ENCODE peak calls at places on chromosomes 6 and 20, in four cellular contexts. One of them, this sample, is unnamed.

GRCh38 chr6:80197474-80197873 is 91.0 kb downstream of the BCKDHB start:
- DNase-seq in GM13977: no peak
- DNase-seq in AG04450: no peak
- DNase-seq in psoas muscle: no peak
- DNase-seq in this sample: no peak

GRCh38 chr6:19368511-19368910 is 468.7 kb upstream of the ID4 start:
- DNase-seq in GM13977: no peak
- DNase-seq in AG04450: no peak
- DNase-seq in psoas muscle: no peak
- DNase-seq in this sample: no peak

GRCh38 chr6:109595998-109596397 is 95.0 kb downstream of the AK9 start:
- DNase-seq in GM13977: peak
- DNase-seq in AG04450: no peak
- DNase-seq in psoas muscle: no peak
- DNase-seq in this sample: peak

GRCh38 chr6:8329592-8329991 is 105.8 kb downstream of the SLC35B3 start:
- DNase-seq in GM13977: no peak
- DNase-seq in AG04450: no peak
- DNase-seq in psoas muscle: no peak
- DNase-seq in this sample: no peak

GRCh38 chr20:12023169-12023795 is 105.6 kb downstream of the BTBD3 start:
- DNase-seq in GM13977: peak
- DNase-seq in AG04450: no peak
- DNase-seq in psoas muscle: no peak
- DNase-seq in this sample: no peak

GRCh38 chr6:17169291-17169690 is 67.4 kb downstream of the STMND1 start:
- DNase-seq in GM13977: no peak
- DNase-seq in AG04450: peak
- DNase-seq in psoas muscle: peak
- DNase-seq in this sample: no peak

GRCh38 chr6:84728602-84729001 is 35.8 kb downstream of the TBX18 start:
- DNase-seq in GM13977: no peak
- DNase-seq in AG04450: no peak
- DNase-seq in psoas muscle: no peak
- DNase-seq in this sample: no peak

GRCh38 chr20:10357061-10357708 is 76.8 kb downstream of the MKKS start:
- DNase-seq in GM13977: no peak
- DNase-seq in AG04450: no peak
- DNase-seq in psoas muscle: no peak
- DNase-seq in this sample: no peak

GRCh38 chr20:49030954-49031619 is 15.0 kb upstream of the CSE1L start:
- DNase-seq in GM13977: no peak
- DNase-seq in AG04450: no peak
- DNase-seq in psoas muscle: no peak
- DNase-seq in this sample: no peak

GRCh38 chr20:25076731-25077609 is 5.0 kb downstream of the VSX1 start:
- DNase-seq in GM13977: peak
- DNase-seq in AG04450: no peak
- DNase-seq in psoas muscle: peak
- DNase-seq in this sample: peak

GRCh38 chr6:152680879-152681517 is 16.7 kb upstream of the MYCT1 start:
- DNase-seq in GM13977: no peak
- DNase-seq in AG04450: no peak
- DNase-seq in psoas muscle: no peak
- DNase-seq in this sample: no peak

GRCh38 chr20:12207875-12208274 is 290.2 kb downstream of the BTBD3 start:
- DNase-seq in GM13977: peak
- DNase-seq in AG04450: peak
- DNase-seq in psoas muscle: no peak
- DNase-seq in this sample: peak

GRCh38 chr6:24780206-24780605 is 5.5 kb downstream of the GMNN start:
- DNase-seq in GM13977: no peak
- DNase-seq in AG04450: no peak
- DNase-seq in psoas muscle: no peak
- DNase-seq in this sample: no peak

GRCh38 chr6:117384659-117385058 is 41.1 kb downstream of the ROS1 start:
- DNase-seq in GM13977: no peak
- DNase-seq in AG04450: no peak
- DNase-seq in psoas muscle: no peak
- DNase-seq in this sample: no peak

GRCh38 chr20:42190084-42190483 is 571.9 kb upstream of the CHD6 start:
- DNase-seq in GM13977: no peak
- DNase-seq in AG04450: no peak
- DNase-seq in psoas muscle: no peak
- DNase-seq in this sample: no peak

GRCh38 chr6:13346245-13346644 is 17.9 kb upstream of the TBC1D7 start:
- DNase-seq in GM13977: no peak
- DNase-seq in AG04450: no peak
- DNase-seq in psoas muscle: no peak
- DNase-seq in this sample: no peak

GRCh38 chr6:16135078-16135477 is 6.2 kb downstream of the MYLIP start:
- DNase-seq in GM13977: no peak
- DNase-seq in AG04450: no peak
- DNase-seq in psoas muscle: no peak
- DNase-seq in this sample: no peak

GRCh38 chr6:127207591-127208120 is 59.0 kb upstream of the RNF146 start:
- DNase-seq in GM13977: no peak
- DNase-seq in AG04450: no peak
- DNase-seq in psoas muscle: no peak
- DNase-seq in this sample: no peak

GRCh38 chr6:156780117-156780641 is 3.0 kb downstream of the ARID1B start:
- DNase-seq in GM13977: peak
- DNase-seq in AG04450: peak
- DNase-seq in psoas muscle: no peak
- DNase-seq in this sample: peak

GRCh38 chr20:7650481-7650880 is 289.8 kb downstream of the HAO1 start:
- DNase-seq in GM13977: no peak
- DNase-seq in AG04450: no peak
- DNase-seq in psoas muscle: no peak
- DNase-seq in this sample: no peak

GRCh38 chr6:103672169-103672568 is 1187.5 kb downstream of the HACE1 start:
- DNase-seq in GM13977: no peak
- DNase-seq in AG04450: no peak
- DNase-seq in psoas muscle: no peak
- DNase-seq in this sample: no peak
- TF ChIP-seq CTCF in GM13977: peak
- TF ChIP-seq CTCF in AG04450: no peak
- TF ChIP-seq CTCF in psoas muscle: no peak
- TF ChIP-seq CTCF in this sample: no peak

DNA sequence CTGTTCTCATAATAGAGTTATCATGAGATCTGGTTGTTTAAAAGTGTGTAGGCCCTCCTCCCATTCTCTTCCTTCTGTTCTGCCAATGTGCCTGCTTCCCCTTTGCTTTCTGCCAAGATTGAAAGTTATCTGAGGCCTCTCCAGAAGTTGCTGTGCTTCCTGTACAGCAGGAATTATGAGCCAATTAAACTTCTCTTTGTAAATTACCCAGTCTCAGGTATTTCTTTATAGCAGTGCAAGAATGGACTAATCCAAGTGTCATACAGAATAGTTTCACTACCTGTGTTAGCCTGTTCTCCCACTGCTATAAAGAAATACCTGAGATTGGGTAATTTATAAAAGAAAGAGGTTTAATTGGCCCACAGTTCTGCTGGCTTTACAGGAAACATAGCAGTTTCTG is 100.0 kb downstream of the CD24 start:
- DNase-seq in GM13977: no peak
- DNase-seq in AG04450: no peak
- DNase-seq in psoas muscle: no peak
- DNase-seq in this sample: no peak
- TF ChIP-seq CTCF in GM13977: no peak
- TF ChIP-seq CTCF in AG04450: no peak
- TF ChIP-seq CTCF in psoas muscle: no peak
- TF ChIP-seq CTCF in this sample: no peak

GRCh38 chr6:2807342-2808090 is 34.1 kb downstream of the SERPINB1 start:
- DNase-seq in GM13977: no peak
- DNase-seq in AG04450: no peak
- DNase-seq in psoas muscle: no peak
- DNase-seq in this sample: no peak

GRCh38 chr6:2809015-2809414 is 32.6 kb downstream of the SERPINB1 start:
- DNase-seq in GM13977: no peak
- DNase-seq in AG04450: no peak
- DNase-seq in psoas muscle: no peak
- DNase-seq in this sample: no peak

GRCh38 chr6:2806664-2807063 is 35.0 kb downstream of the SERPINB1 start:
- DNase-seq in GM13977: no peak
- DNase-seq in AG04450: no peak
- DNase-seq in psoas muscle: no peak
- DNase-seq in this sample: no peak

GRCh38 chr6:2812695-2813094 is 29.0 kb downstream of the SERPINB1 start:
- DNase-seq in GM13977: no peak
- DNase-seq in AG04450: no peak
- DNase-seq in psoas muscle: no peak
- DNase-seq in this sample: no peak

GRCh38 chr6:2810092-2810671 is 31.5 kb downstream of the SERPINB1 start:
- DNase-seq in GM13977: no peak
- DNase-seq in AG04450: no peak
- DNase-seq in psoas muscle: no peak
- DNase-seq in this sample: no peak
- TF ChIP-seq CTCF in GM13977: no peak
- TF ChIP-seq CTCF in AG04450: no peak
- TF ChIP-seq CTCF in psoas muscle: no peak
- TF ChIP-seq CTCF in this sample: no peak

GRCh38 chr20:45892049-45892816 is 1.1 kb downstream of the CTSA start:
- DNase-seq in GM13977: no peak
- DNase-seq in AG04450: no peak
- DNase-seq in psoas muscle: no peak
- DNase-seq in this sample: no peak
- TF ChIP-seq CTCF in GM13977: no peak
- TF ChIP-seq CTCF in AG04450: peak
- TF ChIP-seq CTCF in psoas muscle: no peak
- TF ChIP-seq CTCF in this sample: no peak